ENCODE peak calls at places on chromosomes 1 and 21, in eight cellular contexts. One of them, this sample, is unnamed.
A peak's percentile ranks its signal among the peaks of the same experiment; 100 is the strongest.

GRCh38 chr1:33588726-33589125 is 116.3 kb downstream of the ZSCAN20 start:
- DNase-seq in cardiac muscle cell: no peak
- DNase-seq in Peyer's patch: no peak
- DNase-seq in fibroblast of lung: no peak
- DNase-seq in coronary artery: no peak
- DNase-seq in OCI-LY7: no peak
- DNase-seq in A549: no peak
- DNase-seq in fibroblast of pulmonary artery: no peak
- DNase-seq in this sample: no peak

GRCh38 chr21:19268634-19269138 is 865.1 kb upstream of the TMPRSS15 start:
- DNase-seq in cardiac muscle cell: no peak
- DNase-seq in Peyer's patch: no peak
- DNase-seq in fibroblast of lung: no peak
- DNase-seq in coronary artery: no peak
- DNase-seq in OCI-LY7: no peak
- DNase-seq in A549: no peak
- DNase-seq in fibroblast of pulmonary artery: no peak
- DNase-seq in this sample: no peak

GRCh38 chr1:235783148-235783776 is 83.4 kb downstream of the LYST start:
- DNase-seq in cardiac muscle cell: peak; percentile 69
- DNase-seq in Peyer's patch: no peak
- DNase-seq in fibroblast of lung: peak; percentile 74
- DNase-seq in coronary artery: no peak
- DNase-seq in OCI-LY7: peak; percentile 47
- DNase-seq in A549: peak; percentile 50
- DNase-seq in fibroblast of pulmonary artery: peak; percentile 75
- DNase-seq in this sample: peak; percentile 44

GRCh38 chr1:114671011-114671938 is 1.4 kb upstream of the DENND2C start:
- DNase-seq in cardiac muscle cell: peak; percentile 21
- DNase-seq in Peyer's patch: no peak
- DNase-seq in fibroblast of lung: peak; percentile 42
- DNase-seq in coronary artery: no peak
- DNase-seq in OCI-LY7: peak; percentile 34
- DNase-seq in A549: peak; percentile 3
- DNase-seq in fibroblast of pulmonary artery: peak; percentile 31
- DNase-seq in this sample: peak; percentile 50

GRCh38 chr1:161008857-161009554 is 11.9 kb downstream of the F11R start:
- DNase-seq in cardiac muscle cell: peak; percentile 82
- DNase-seq in Peyer's patch: no peak
- DNase-seq in fibroblast of lung: no peak
- DNase-seq in coronary artery: peak; percentile 8
- DNase-seq in OCI-LY7: no peak
- DNase-seq in A549: no peak
- DNase-seq in fibroblast of pulmonary artery: peak; percentile 76
- DNase-seq in this sample: no peak

GRCh38 chr21:41894922-41895557 is 15.9 kb upstream of the PRDM15 start:
- DNase-seq in cardiac muscle cell: peak; percentile 89
- DNase-seq in Peyer's patch: no peak
- DNase-seq in fibroblast of lung: peak; percentile 76
- DNase-seq in coronary artery: no peak
- DNase-seq in OCI-LY7: no peak
- DNase-seq in A549: no peak
- DNase-seq in fibroblast of pulmonary artery: peak; percentile 68
- DNase-seq in this sample: peak; percentile 47

GRCh38 chr1:16352842-16353535 is 709 bp upstream of the FBXO42 start:
- DNase-seq in cardiac muscle cell: no peak
- DNase-seq in Peyer's patch: peak; percentile 59
- DNase-seq in fibroblast of lung: no peak
- DNase-seq in coronary artery: no peak
- DNase-seq in OCI-LY7: peak; percentile 71
- DNase-seq in A549: no peak
- DNase-seq in fibroblast of pulmonary artery: no peak
- DNase-seq in this sample: peak; percentile 43

GRCh38 chr1:159015440-159015909 is 5.8 kb downstream of the IFI16 start:
- DNase-seq in cardiac muscle cell: peak; percentile 93
- DNase-seq in Peyer's patch: peak; percentile 91
- DNase-seq in fibroblast of lung: peak; percentile 91
- DNase-seq in coronary artery: no peak
- DNase-seq in OCI-LY7: peak; percentile 91
- DNase-seq in A549: peak; percentile 65
- DNase-seq in fibroblast of pulmonary artery: peak; percentile 95
- DNase-seq in this sample: peak; percentile 92

GRCh38 chr1:53340660-53341520 is 13.0 kb upstream of the LRP8 start:
- DNase-seq in cardiac muscle cell: no peak
- DNase-seq in Peyer's patch: peak; percentile 29
- DNase-seq in fibroblast of lung: no peak
- DNase-seq in coronary artery: peak; percentile 22
- DNase-seq in OCI-LY7: no peak
- DNase-seq in A549: no peak
- DNase-seq in fibroblast of pulmonary artery: no peak
- DNase-seq in this sample: no peak

DNA sequence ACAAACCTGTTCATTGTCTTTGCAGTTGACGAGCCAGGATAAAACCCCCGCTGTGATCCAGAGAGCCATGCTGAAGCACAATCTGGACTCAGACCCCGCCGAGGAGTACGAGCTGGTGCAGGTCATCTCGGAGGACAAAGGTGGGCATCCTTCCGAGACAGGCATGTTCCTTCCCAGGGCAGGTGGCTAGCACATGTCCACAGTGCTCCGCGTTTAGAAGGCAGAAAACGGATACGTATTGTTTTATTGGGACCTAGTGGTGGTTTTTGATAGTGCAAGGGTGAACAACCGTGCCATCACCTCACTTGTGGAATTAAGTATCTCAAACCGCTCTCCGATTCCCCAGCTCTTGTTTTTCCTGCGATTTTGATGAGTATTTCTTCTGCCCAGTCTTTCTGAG is 115.3 kb downstream of the COLGALT2 start:
- DNase-seq in cardiac muscle cell: no peak
- DNase-seq in Peyer's patch: no peak
- DNase-seq in fibroblast of lung: no peak
- DNase-seq in coronary artery: no peak
- DNase-seq in OCI-LY7: no peak
- DNase-seq in A549: no peak
- DNase-seq in fibroblast of pulmonary artery: no peak
- DNase-seq in this sample: no peak
- TF ChIP-seq CTCF in cardiac muscle cell: no peak
- TF ChIP-seq CTCF in Peyer's patch: no peak
- TF ChIP-seq CTCF in fibroblast of lung: no peak
- TF ChIP-seq CTCF in coronary artery: no peak
- TF ChIP-seq CTCF in OCI-LY7: peak; percentile 34
- TF ChIP-seq CTCF in A549: no peak
- TF ChIP-seq CTCF in fibroblast of pulmonary artery: no peak
- TF ChIP-seq CTCF in this sample: peak; percentile 24

DNA sequence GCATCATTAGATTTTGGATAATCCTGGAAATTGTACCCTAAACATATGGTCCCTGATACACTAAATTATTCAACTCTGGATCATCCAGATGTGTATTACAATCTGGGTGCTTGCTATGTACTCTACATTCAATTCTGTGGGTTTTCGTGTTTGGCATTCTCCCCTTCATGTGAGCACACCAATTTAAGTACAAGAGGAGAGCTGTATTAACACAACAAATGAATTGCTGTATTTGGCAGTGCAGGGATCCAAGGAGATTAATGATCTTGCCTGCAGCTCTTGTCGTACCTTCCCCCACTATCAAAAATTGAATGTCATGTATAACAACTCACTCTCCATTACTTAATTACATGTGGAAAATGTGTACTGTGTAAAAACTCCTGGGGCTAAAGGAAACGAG is 172.3 kb upstream of the L1TD1 start:
- DNase-seq in cardiac muscle cell: no peak
- DNase-seq in Peyer's patch: no peak
- DNase-seq in fibroblast of lung: no peak
- DNase-seq in coronary artery: no peak
- DNase-seq in OCI-LY7: no peak
- DNase-seq in A549: no peak
- DNase-seq in fibroblast of pulmonary artery: no peak
- DNase-seq in this sample: no peak
- H3K4me3 ChIP-seq in cardiac muscle cell: no peak overlapping the region
- H3K4me3 ChIP-seq in Peyer's patch: no peak overlapping the region
- H3K4me3 ChIP-seq in fibroblast of lung: no peak overlapping the region
- H3K4me3 ChIP-seq in coronary artery: no peak overlapping the region
- H3K4me3 ChIP-seq in OCI-LY7: no peak overlapping the region
- H3K4me3 ChIP-seq in A549: no peak overlapping the region
- H3K4me3 ChIP-seq in fibroblast of pulmonary artery: no peak overlapping the region
- H3K4me3 ChIP-seq in this sample: no peak overlapping the region

GRCh38 chr1:11645270-11645669 is 9.0 kb downstream of the FBXO2 start:
- DNase-seq in cardiac muscle cell: no peak
- DNase-seq in Peyer's patch: no peak
- DNase-seq in fibroblast of lung: no peak
- DNase-seq in coronary artery: no peak
- DNase-seq in OCI-LY7: no peak
- DNase-seq in A549: no peak
- DNase-seq in fibroblast of pulmonary artery: no peak
- DNase-seq in this sample: no peak

GRCh38 chr1:11643782-11644181 is 10.4 kb downstream of the FBXO2 start:
- DNase-seq in cardiac muscle cell: no peak
- DNase-seq in Peyer's patch: no peak
- DNase-seq in fibroblast of lung: no peak
- DNase-seq in coronary artery: no peak
- DNase-seq in OCI-LY7: no peak
- DNase-seq in A549: no peak
- DNase-seq in fibroblast of pulmonary artery: no peak
- DNase-seq in this sample: no peak

GRCh38 chr1:11647333-11647732 is 6.9 kb downstream of the FBXO2 start:
- DNase-seq in cardiac muscle cell: no peak
- DNase-seq in Peyer's patch: no peak
- DNase-seq in fibroblast of lung: no peak
- DNase-seq in coronary artery: no peak
- DNase-seq in OCI-LY7: no peak
- DNase-seq in A549: no peak
- DNase-seq in fibroblast of pulmonary artery: no peak
- DNase-seq in this sample: no peak

GRCh38 chr1:11646317-11646716 is 7.9 kb downstream of the FBXO2 start:
- DNase-seq in cardiac muscle cell: no peak
- DNase-seq in Peyer's patch: no peak
- DNase-seq in fibroblast of lung: no peak
- DNase-seq in coronary artery: no peak
- DNase-seq in OCI-LY7: no peak
- DNase-seq in A549: no peak
- DNase-seq in fibroblast of pulmonary artery: no peak
- DNase-seq in this sample: no peak

DNA sequence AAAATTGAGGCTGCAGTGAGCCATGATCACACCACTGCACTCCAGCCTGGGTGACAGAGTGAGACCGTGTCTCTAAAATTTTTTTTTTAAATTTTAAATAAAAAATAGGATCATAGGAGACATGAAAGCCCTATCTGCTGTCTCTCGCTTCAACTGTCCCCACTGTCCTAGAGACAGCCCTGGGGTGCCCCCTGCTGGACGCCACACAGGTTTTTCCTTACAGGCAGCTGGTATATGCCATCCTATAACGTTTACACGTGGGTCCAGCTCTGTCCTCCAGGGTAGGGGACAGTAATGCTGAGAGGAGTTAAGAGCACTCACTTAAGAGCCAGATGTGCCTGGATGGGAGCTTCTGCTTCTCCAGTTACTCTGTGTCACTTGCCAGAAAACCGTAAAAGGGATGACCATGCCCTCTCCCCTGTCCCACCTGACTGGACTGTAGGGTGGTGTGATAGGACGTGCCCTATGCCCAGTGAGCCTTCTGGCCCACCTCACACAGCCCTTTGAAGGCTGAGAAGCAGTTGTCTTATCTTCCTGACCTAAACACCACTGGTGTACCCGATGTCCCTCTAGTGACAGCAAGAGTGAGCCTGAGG is 8.5 kb downstream of the FBXO2 start:
- DNase-seq in cardiac muscle cell: peak; percentile 80
- DNase-seq in Peyer's patch: peak; percentile 90
- DNase-seq in fibroblast of lung: peak; percentile 69
- DNase-seq in coronary artery: no peak
- DNase-seq in OCI-LY7: peak; percentile 81
- DNase-seq in A549: peak; percentile 74
- DNase-seq in fibroblast of pulmonary artery: peak; percentile 78
- DNase-seq in this sample: peak; percentile 81
- TF ChIP-seq CTCF in cardiac muscle cell: peak; percentile 81
- TF ChIP-seq CTCF in Peyer's patch: peak; percentile 75
- TF ChIP-seq CTCF in fibroblast of lung: peak; percentile 83
- TF ChIP-seq CTCF in coronary artery: peak; percentile 71
- TF ChIP-seq CTCF in OCI-LY7: peak; percentile 81
- TF ChIP-seq CTCF in A549: peak; percentile 73
- TF ChIP-seq CTCF in fibroblast of pulmonary artery: peak; percentile 81
- TF ChIP-seq CTCF in this sample: peak; percentile 86

GRCh38 chr1:174008261-174008660 is 13.9 kb downstream of the RC3H1 start:
- DNase-seq in cardiac muscle cell: no peak
- DNase-seq in Peyer's patch: no peak
- DNase-seq in fibroblast of lung: no peak
- DNase-seq in coronary artery: no peak
- DNase-seq in OCI-LY7: no peak
- DNase-seq in A549: no peak
- DNase-seq in fibroblast of pulmonary artery: no peak
- DNase-seq in this sample: no peak
- H3K4me3 ChIP-seq in cardiac muscle cell: no peak overlapping the region
- H3K4me3 ChIP-seq in Peyer's patch: no peak overlapping the region
- H3K4me3 ChIP-seq in fibroblast of lung: no peak overlapping the region
- H3K4me3 ChIP-seq in coronary artery: no peak overlapping the region
- H3K4me3 ChIP-seq in OCI-LY7: no peak overlapping the region
- H3K4me3 ChIP-seq in A549: no peak overlapping the region
- H3K4me3 ChIP-seq in fibroblast of pulmonary artery: no peak overlapping the region
- H3K4me3 ChIP-seq in this sample: no peak overlapping the region

This sample was measured in epithelial cell of esophagus.